ENCODE peak calls at places on chromosomes 2 and 18, in four cellular contexts. One of them, this sample, is unnamed.
A peak's percentile ranks its signal among the peaks of the same experiment; 100 is the strongest.

GRCh38 chr2:38509322-38509946 is 93.3 kb downstream of the HNRNPLL start:
- DNase-seq in K562: peak; percentile 65
- DNase-seq in GM12891: no peak
- DNase-seq in GM12878: no peak
- DNase-seq in this sample: no peak

GRCh38 chr2:165970663-165971062 is 17.1 kb upstream of the TTC21B start:
- DNase-seq in K562: no peak
- DNase-seq in GM12891: no peak
- DNase-seq in GM12878: no peak
- DNase-seq in this sample: no peak

GRCh38 chr2:231941673-231942072 is 15.5 kb upstream of the NPPC start:
- DNase-seq in K562: no peak
- DNase-seq in GM12891: no peak
- DNase-seq in GM12878: no peak
- DNase-seq in this sample: no peak

GRCh38 chr2:237025090-237025865 is 60.4 kb upstream of the COPS8 start:
- DNase-seq in K562: no peak
- DNase-seq in GM12891: no peak
- DNase-seq in GM12878: no peak
- DNase-seq in this sample: no peak

GRCh38 chr2:160087854-160088745 is 25.7 kb upstream of the PLA2R1 start:
- DNase-seq in K562: peak; percentile 56
- DNase-seq in GM12891: no peak
- DNase-seq in GM12878: no peak
- DNase-seq in this sample: no peak

GRCh38 chr18:11728247-11728646 is 39.2 kb downstream of the GNAL start:
- DNase-seq in K562: peak; percentile 30
- DNase-seq in GM12891: no peak
- DNase-seq in GM12878: no peak
- DNase-seq in this sample: no peak

GRCh38 chr2:227163445-227163997 is 484 bp downstream of the COL4A4 start:
- DNase-seq in K562: no peak
- DNase-seq in GM12891: peak; percentile 5
- DNase-seq in GM12878: no peak
- DNase-seq in this sample: no peak

GRCh38 chr18:55343396-55344073 is 244.5 kb downstream of the TCF4 start:
- DNase-seq in K562: peak; percentile 19
- DNase-seq in GM12891: no peak
- DNase-seq in GM12878: no peak
- DNase-seq in this sample: no peak

GRCh38 chr18:3107740-3108151 is 94.8 kb upstream of the LPIN2 start:
- DNase-seq in K562: no peak
- DNase-seq in GM12891: no peak
- DNase-seq in GM12878: no peak
- DNase-seq in this sample: no peak

GRCh38 chr2:98570356-98570755 is 38.0 kb downstream of the COA5 start:
- DNase-seq in K562: no peak
- DNase-seq in GM12891: no peak
- DNase-seq in GM12878: no peak
- DNase-seq in this sample: no peak

GRCh38 chr2:123085479-123085878 is 939.6 kb upstream of the CNTNAP5 start:
- DNase-seq in K562: no peak
- DNase-seq in GM12891: no peak
- DNase-seq in GM12878: no peak
- DNase-seq in this sample: no peak

GRCh38 chr2:165573534-165574461 is 104.3 kb downstream of the CSRNP3 start:
- DNase-seq in K562: no peak
- DNase-seq in GM12891: no peak
- DNase-seq in GM12878: no peak
- DNase-seq in this sample: no peak

GRCh38 chr2:241112592-241112991 is 10.5 kb upstream of the MTERF4 start:
- DNase-seq in K562: no peak
- DNase-seq in GM12891: no peak
- DNase-seq in GM12878: peak; percentile 82
- DNase-seq in this sample: no peak

GRCh38 chr2:237465515-237466227 is 21.4 kb upstream of the MLPH start:
- DNase-seq in K562: peak; percentile 39
- DNase-seq in GM12891: no peak
- DNase-seq in GM12878: no peak
- DNase-seq in this sample: no peak

GRCh38 chr2:201532686-201533304 is 81.3 kb downstream of the STRADB start:
- DNase-seq in K562: peak; percentile 47
- DNase-seq in GM12891: no peak
- DNase-seq in GM12878: peak; percentile 55
- DNase-seq in this sample: no peak

GRCh38 chr2:178280261-178280852 is 86.0 kb downstream of the OSBPL6 start:
- DNase-seq in K562: peak; percentile 72
- DNase-seq in GM12891: no peak
- DNase-seq in GM12878: no peak
- DNase-seq in this sample: peak; percentile 38

GRCh38 chr2:171100370-171100769 is 60.3 kb downstream of the TLK1 start:
- DNase-seq in K562: no peak
- DNase-seq in GM12891: no peak
- DNase-seq in GM12878: no peak
- DNase-seq in this sample: no peak

DNA sequence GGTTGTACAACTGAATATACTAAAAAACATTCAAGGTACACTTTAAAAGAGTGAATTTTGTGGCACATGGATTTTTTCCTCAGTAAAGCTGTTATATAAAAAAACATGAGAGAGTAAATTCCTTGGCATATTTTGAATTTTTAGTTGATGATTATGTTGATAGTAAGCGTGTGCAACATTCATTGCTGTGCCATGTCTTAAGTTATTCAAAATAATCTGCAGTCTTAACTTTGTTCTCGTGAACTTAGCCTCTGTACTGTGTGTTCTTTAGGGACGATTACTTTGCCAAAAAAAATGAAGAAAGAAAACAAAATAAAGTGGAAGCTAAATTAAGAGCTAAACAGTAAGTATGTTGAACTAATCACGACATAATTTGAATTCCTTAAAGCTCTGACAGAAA is 9.5 kb downstream of the SSB start:
- DNase-seq in K562: no peak
- DNase-seq in GM12891: no peak
- DNase-seq in GM12878: no peak
- DNase-seq in this sample: no peak
- TF ChIP-seq SPI1 in K562: no peak
- TF ChIP-seq SPI1 in GM12891: no peak
- TF ChIP-seq SPI1 in GM12878: no peak
- TF ChIP-seq SPI1 in this sample: no peak

DNA sequence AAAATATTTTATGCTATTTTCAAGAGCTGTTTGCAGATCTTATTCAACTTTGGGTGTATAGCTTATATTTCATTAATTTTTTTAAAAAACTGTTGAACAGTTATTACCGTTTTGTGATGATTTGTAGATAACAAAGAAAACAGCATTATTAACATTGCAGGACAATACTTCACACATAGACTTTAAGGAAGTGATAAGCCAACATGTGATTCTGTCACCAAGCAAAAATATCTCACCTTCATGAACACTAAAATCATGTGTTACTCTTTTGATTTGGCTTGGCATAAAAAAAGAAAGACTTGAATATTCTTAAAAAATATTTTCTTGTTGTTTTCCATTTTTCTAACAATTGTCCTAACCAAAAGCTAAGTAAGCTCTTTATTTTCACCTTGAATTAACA is 33.0 kb downstream of the SLC35F5 start:
- DNase-seq in K562: no peak
- DNase-seq in GM12891: no peak
- DNase-seq in GM12878: no peak
- DNase-seq in this sample: no peak
- TF ChIP-seq SPI1 in K562: no peak
- TF ChIP-seq SPI1 in GM12891: no peak
- TF ChIP-seq SPI1 in GM12878: no peak
- TF ChIP-seq SPI1 in this sample: no peak

GRCh38 chr2:143068094-143068890 is 60.9 kb upstream of the ARHGAP15 start:
- DNase-seq in K562: no peak
- DNase-seq in GM12891: no peak
- DNase-seq in GM12878: no peak
- DNase-seq in this sample: peak; percentile 79
- TF ChIP-seq SPI1 in K562: no peak
- TF ChIP-seq SPI1 in GM12891: no peak
- TF ChIP-seq SPI1 in GM12878: no peak
- TF ChIP-seq SPI1 in this sample: peak; percentile 95

DNA sequence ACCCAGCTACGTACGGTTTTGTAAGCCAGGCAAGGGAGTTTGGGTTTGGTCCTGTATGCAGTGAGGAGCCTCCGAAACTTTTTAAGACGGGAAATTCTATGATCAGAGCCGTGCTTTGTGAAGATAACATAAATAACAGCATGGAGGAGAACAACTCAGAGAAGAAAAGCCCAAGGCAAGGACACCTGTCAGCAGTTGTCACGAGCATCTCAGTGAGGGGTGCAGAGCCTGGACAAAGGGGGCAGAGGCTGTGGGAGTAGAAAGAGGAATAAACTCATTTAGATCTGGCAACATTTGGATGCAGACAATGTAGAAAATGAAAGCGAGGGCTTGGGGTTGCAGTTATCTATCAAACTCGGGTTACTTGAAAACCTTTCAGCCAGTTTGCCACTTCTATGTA is 64.5 kb downstream of the CAVIN2 start:
- DNase-seq in K562: no peak
- DNase-seq in GM12891: no peak
- DNase-seq in GM12878: no peak
- DNase-seq in this sample: no peak
- TF ChIP-seq SPI1 in K562: no peak
- TF ChIP-seq SPI1 in GM12891: no peak
- TF ChIP-seq SPI1 in GM12878: no peak
- TF ChIP-seq SPI1 in this sample: no peak

This sample was measured in HL-60.